ENCODE peak calls at places on chromosome 14, in ten cellular contexts. U, K, B, E, S, R, C, F, W and J are unnamed samples.

GRCh38 chr14:36238666-36239363 is 62.3 kb upstream of the PTCSC3 start:
- DNase-seq in U (no peak), K (no peak), B (no peak), E (peak; percentile 92), S (no peak), R (no peak), C (no peak), F (no peak), W (peak; percentile 70), J (no peak)

GRCh38 chr14:79044894-79045624 is 874.9 kb downstream of the NRXN3 start:
- DNase-seq in U (peak; percentile 1), K (peak; percentile 6), B (no peak), E (peak; percentile 96), S (no peak), R (peak; percentile 14), C (no peak), F (no peak), W (peak; percentile 88), J (peak; percentile 19)

GRCh38 chr14:95835331-95835730 is 41.3 kb upstream of the TUNAR start:
- DNase-seq in U (no peak), K (no peak), B (no peak), E (peak; percentile 4), S (no peak), R (no peak), C (no peak), F (no peak), W (peak; percentile 3), J (no peak)

GRCh38 chr14:68309121-68309520 is 483.7 kb downstream of the ZFP36L1 start:
- DNase-seq in U (no peak), K (no peak), B (no peak), E (no peak), S (no peak), R (no peak), C (no peak), F (no peak), W (no peak), J (no peak)

GRCh38 chr14:104677506-104678332 is 11.7 kb upstream of the INF2 start:
- DNase-seq in U (peak; percentile 83), K (peak; percentile 83), B (no peak), E (peak; percentile 74), S (peak; percentile 78), R (peak; percentile 75), C (peak; percentile 57), F (peak; percentile 65), W (peak; percentile 81), J (peak; percentile 72)

GRCh38 chr14:101253948-101254347 is 307.3 kb upstream of the DIO3 start:
- DNase-seq in U (no peak), K (no peak), B (no peak), E (no peak), S (no peak), R (no peak), C (no peak), F (no peak), W (no peak), J (no peak)

GRCh38 chr14:67436006-67436866 is 24.3 kb upstream of the PLEK2 start:
- DNase-seq in U (no peak), K (no peak), B (no peak), E (no peak), S (no peak), R (no peak), C (no peak), F (no peak), W (no peak), J (no peak)

GRCh38 chr14:81205639-81206038 is 15.1 kb downstream of the GTF2A1 start:
- DNase-seq in U (no peak), K (no peak), B (no peak), E (no peak), S (no peak), R (no peak), C (no peak), F (no peak), W (peak; percentile 8), J (no peak)

GRCh38 chr14:21669284-21669683 is 4.3 kb downstream of the OR4E1 start:
- DNase-seq in U (no peak), K (no peak), B (no peak), E (no peak), S (no peak), R (no peak), C (no peak), F (no peak), W (no peak), J (no peak)

GRCh38 chr14:71566276-71566675 is 366.0 kb upstream of the RGS6 start:
- DNase-seq in U (no peak), K (no peak), B (no peak), E (no peak), S (no peak), R (no peak), C (no peak), F (no peak), W (no peak), J (no peak)

GRCh38 chr14:30808576-30808975 is 65.8 kb upstream of the COCH start:
- DNase-seq in U (no peak), K (no peak), B (no peak), E (peak; percentile 2), S (no peak), R (no peak), C (no peak), F (no peak), W (no peak), J (no peak)

GRCh38 chr14:61113561-61113960 is 132.5 kb downstream of the SLC38A6 start:
- DNase-seq in U (no peak), K (no peak), B (no peak), E (no peak), S (no peak), R (no peak), C (no peak), F (no peak), W (no peak), J (no peak)

GRCh38 chr14:53278602-53279506 is 125.7 kb upstream of the DDHD1 start:
- DNase-seq in U (peak; percentile 24), K (no peak), B (no peak), E (peak; percentile 76), S (no peak), R (no peak), C (no peak), F (no peak), W (peak; percentile 89), J (no peak)

GRCh38 chr14:65251213-65251612 is 148.9 kb upstream of the MAX start:
- DNase-seq in U (peak; percentile 94), K (no peak), B (no peak), E (peak; percentile 100), S (no peak), R (no peak), C (no peak), F (no peak), W (peak; percentile 87), J (no peak)

GRCh38 chr14:68984686-68985085 is 5.6 kb upstream of the ACTN1 start:
- DNase-seq in U (no peak), K (no peak), B (no peak), E (no peak), S (no peak), R (no peak), C (no peak), F (no peak), W (no peak), J (no peak)

DNA sequence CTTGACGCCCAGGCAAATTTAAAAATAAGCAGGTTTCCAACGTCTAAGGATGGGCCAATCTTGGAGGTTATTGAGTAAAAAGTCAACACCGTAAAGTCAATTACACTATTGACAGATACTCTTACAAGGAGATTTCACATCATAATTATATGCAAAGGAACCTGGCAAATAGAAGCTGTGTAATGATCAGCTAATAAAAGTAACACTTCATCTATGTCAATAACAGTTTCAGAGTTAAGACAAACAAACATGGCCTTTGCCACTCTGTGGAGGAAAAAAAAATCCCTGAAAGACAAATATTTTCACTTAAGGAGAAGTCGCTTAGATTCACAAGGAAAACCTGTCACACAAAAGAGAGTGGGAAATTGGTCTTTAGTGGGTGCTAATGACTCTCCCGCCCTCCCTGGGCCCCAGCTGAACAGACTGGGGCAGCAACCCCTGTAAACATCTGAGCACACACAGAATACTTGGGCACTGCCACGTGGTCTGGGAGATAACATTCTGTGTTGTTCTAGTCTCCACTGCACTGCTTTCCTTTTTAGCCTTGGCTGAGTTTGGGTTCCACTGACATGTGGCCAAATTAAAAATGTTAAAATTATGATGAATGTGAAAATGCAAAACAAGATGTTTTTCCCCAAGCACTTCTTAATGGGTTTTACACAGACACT is 240.8 kb downstream of the FOXN3 start:
- DNase-seq in U (no peak), K (no peak), B (no peak), E (no peak), S (no peak), R (no peak), C (no peak), F (no peak), W (no peak), J (no peak)
- TF ChIP-seq CTCF in U (no peak), K (no peak), B (no peak), E (no peak), S (no peak), R (no peak), C (no peak), F (no peak), W (no peak), J (no peak)

GRCh38 chr14:89620436-89620835 is 203.4 kb upstream of the FOXN3 start:
- DNase-seq in U (no peak), K (no peak), B (no peak), E (no peak), S (no peak), R (no peak), C (no peak), F (no peak), W (no peak), J (no peak)
- H3K4me3 ChIP-seq in U (no peak overlapping the region), K (no peak overlapping the region), B (no peak overlapping the region), E (no peak overlapping the region), S (no peak overlapping the region), R (no peak overlapping the region), C (peak overlapping the region; percentile 14), F (no peak overlapping the region), W (no peak overlapping the region), J (no peak overlapping the region)

DNA sequence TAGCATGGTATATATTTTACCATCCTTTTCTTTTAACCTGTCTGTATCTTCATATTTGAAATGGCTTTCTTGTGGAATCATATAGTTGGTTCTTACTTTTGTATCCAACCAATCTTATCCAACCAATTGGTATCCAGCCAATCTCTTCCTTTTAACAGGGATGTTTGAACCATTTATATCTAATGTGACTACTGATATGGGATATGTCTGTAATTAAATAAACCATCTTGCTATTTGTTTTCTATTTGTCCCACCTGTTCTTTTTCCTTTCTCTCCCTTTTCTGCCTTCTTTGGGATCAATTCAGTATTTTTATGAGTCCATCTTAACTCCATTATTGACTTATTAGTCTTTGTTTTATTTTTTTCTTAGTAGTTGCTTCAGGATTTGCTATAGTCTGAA is 30.8 kb upstream of the SNX6 start:
- DNase-seq in U (no peak), K (no peak), B (no peak), E (no peak), S (no peak), R (no peak), C (no peak), F (no peak), W (no peak), J (no peak)
- TF ChIP-seq CTCF in U (no peak), K (no peak), B (no peak), E (no peak), S (no peak), R (no peak), C (no peak), F (no peak), W (no peak), J (no peak)

DNA sequence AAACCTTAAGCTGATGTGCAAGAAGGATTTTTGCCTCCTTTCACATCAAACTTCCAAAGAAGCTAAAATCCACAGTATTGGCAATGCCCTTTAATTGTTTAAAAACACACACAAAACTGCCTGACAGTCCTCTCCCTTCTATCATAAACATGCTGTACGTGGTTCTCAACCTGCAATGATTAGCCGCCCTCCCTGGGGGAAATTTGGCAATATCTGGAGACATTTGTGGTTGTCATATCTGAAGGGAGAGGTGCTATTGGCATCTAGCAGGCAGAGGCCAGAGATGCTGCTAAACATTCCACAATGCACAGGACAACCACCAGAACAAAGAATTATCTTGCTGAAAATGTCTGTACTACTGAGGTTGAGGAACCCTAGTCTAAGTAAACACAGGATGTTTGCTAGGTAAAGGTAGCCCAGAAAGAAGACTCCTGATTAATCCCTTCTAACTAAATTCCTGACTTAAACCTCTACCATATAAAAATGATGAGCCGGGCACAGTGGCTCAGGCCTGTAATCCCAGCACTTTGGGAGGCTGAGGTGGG is 1.2 kb downstream of the ACOT6 start:
- DNase-seq in U (no peak), K (no peak), B (no peak), E (no peak), S (no peak), R (no peak), C (no peak), F (no peak), W (no peak), J (no peak)
- H3K4me3 ChIP-seq in U (no peak overlapping the region), K (peak overlapping the region; percentile 84), B (peak overlapping the region; percentile 87), E (no peak overlapping the region), S (peak overlapping the region; percentile 67), R (peak overlapping the region; percentile 63), C (no peak overlapping the region), F (no peak overlapping the region), W (no peak overlapping the region), J (peak overlapping the region; percentile 93)